ENCODE peak calls at places on chromosomes 11 and 22, in nine cellular contexts. One of them, this sample, is unnamed.

GRCh38 chr22:20650294-20651207 is 123.4 kb upstream of the SERPIND1 start:
- DNase-seq in lung microvascular endothelial cell: no peak
- DNase-seq in choroid plexus epithelial cell: no peak
- DNase-seq in caudate nucleus: no peak
- DNase-seq in DMS 273 treated with DMSO at 0.1 percent for 48 hours: no peak
- DNase-seq in GM20000: no peak
- DNase-seq in AG10803: no peak
- DNase-seq in epithelial cell of esophagus: no peak
- DNase-seq in activated T-cell treated with anti-CD3 and anti-CD28 coated beads for 1 hour: no peak
- DNase-seq in this sample: no peak

GRCh38 chr11:22192642-22193347 is at the start of gene ANO5:
- DNase-seq in lung microvascular endothelial cell: peak; percentile 2
- DNase-seq in choroid plexus epithelial cell: no peak
- DNase-seq in caudate nucleus: peak; percentile 35
- DNase-seq in DMS 273 treated with DMSO at 0.1 percent for 48 hours: peak; percentile 37
- DNase-seq in GM20000: peak; percentile 52
- DNase-seq in AG10803: no peak
- DNase-seq in epithelial cell of esophagus: peak; percentile 8
- DNase-seq in activated T-cell treated with anti-CD3 and anti-CD28 coated beads for 1 hour: no peak
- DNase-seq in this sample: peak; percentile 87

GRCh38 chr22:46087816-46088277 is 62.5 kb upstream of the PPARA start:
- DNase-seq in lung microvascular endothelial cell: peak; percentile 92
- DNase-seq in choroid plexus epithelial cell: peak; percentile 94
- DNase-seq in caudate nucleus: peak; percentile 97
- DNase-seq in DMS 273 treated with DMSO at 0.1 percent for 48 hours: peak; percentile 71
- DNase-seq in GM20000: no peak
- DNase-seq in AG10803: peak; percentile 95
- DNase-seq in epithelial cell of esophagus: no peak
- DNase-seq in activated T-cell treated with anti-CD3 and anti-CD28 coated beads for 1 hour: no peak
- DNase-seq in this sample: peak; percentile 71

GRCh38 chr11:235180-235997 is 753 bp downstream of the SIRT3 start:
- DNase-seq in lung microvascular endothelial cell: peak; percentile 34
- DNase-seq in choroid plexus epithelial cell: peak; percentile 29
- DNase-seq in caudate nucleus: no peak
- DNase-seq in DMS 273 treated with DMSO at 0.1 percent for 48 hours: no peak
- DNase-seq in GM20000: peak; percentile 63
- DNase-seq in AG10803: no peak
- DNase-seq in epithelial cell of esophagus: peak; percentile 45
- DNase-seq in activated T-cell treated with anti-CD3 and anti-CD28 coated beads for 1 hour: no peak
- DNase-seq in this sample: no peak

GRCh38 chr22:47374273-47374771 is 611.9 kb downstream of the TBC1D22A start:
- DNase-seq in lung microvascular endothelial cell: no peak
- DNase-seq in choroid plexus epithelial cell: no peak
- DNase-seq in caudate nucleus: no peak
- DNase-seq in DMS 273 treated with DMSO at 0.1 percent for 48 hours: no peak
- DNase-seq in GM20000: no peak
- DNase-seq in AG10803: no peak
- DNase-seq in epithelial cell of esophagus: no peak
- DNase-seq in activated T-cell treated with anti-CD3 and anti-CD28 coated beads for 1 hour: no peak
- DNase-seq in this sample: no peak

GRCh38 chr11:122563761-122564160 is 91.8 kb upstream of the UBASH3B start:
- DNase-seq in lung microvascular endothelial cell: no peak
- DNase-seq in choroid plexus epithelial cell: no peak
- DNase-seq in caudate nucleus: no peak
- DNase-seq in DMS 273 treated with DMSO at 0.1 percent for 48 hours: no peak
- DNase-seq in GM20000: no peak
- DNase-seq in AG10803: no peak
- DNase-seq in epithelial cell of esophagus: no peak
- DNase-seq in activated T-cell treated with anti-CD3 and anti-CD28 coated beads for 1 hour: no peak
- DNase-seq in this sample: no peak

GRCh38 chr22:19962909-19963806 is 21.5 kb upstream of the TXNRD2 start:
- DNase-seq in lung microvascular endothelial cell: peak; percentile 43
- DNase-seq in choroid plexus epithelial cell: no peak
- DNase-seq in caudate nucleus: no peak
- DNase-seq in DMS 273 treated with DMSO at 0.1 percent for 48 hours: no peak
- DNase-seq in GM20000: no peak
- DNase-seq in AG10803: peak; percentile 33
- DNase-seq in epithelial cell of esophagus: peak; percentile 98
- DNase-seq in activated T-cell treated with anti-CD3 and anti-CD28 coated beads for 1 hour: no peak
- DNase-seq in this sample: no peak

GRCh38 chr11:75380716-75381420 is 18.4 kb upstream of the RPS3 start:
- DNase-seq in lung microvascular endothelial cell: no peak
- DNase-seq in choroid plexus epithelial cell: no peak
- DNase-seq in caudate nucleus: no peak
- DNase-seq in DMS 273 treated with DMSO at 0.1 percent for 48 hours: no peak
- DNase-seq in GM20000: no peak
- DNase-seq in AG10803: no peak
- DNase-seq in epithelial cell of esophagus: peak; percentile 84
- DNase-seq in activated T-cell treated with anti-CD3 and anti-CD28 coated beads for 1 hour: no peak
- DNase-seq in this sample: no peak

GRCh38 chr22:28407645-28408044 is 272.0 kb downstream of the TTC28 start:
- DNase-seq in lung microvascular endothelial cell: no peak
- DNase-seq in choroid plexus epithelial cell: no peak
- DNase-seq in caudate nucleus: no peak
- DNase-seq in DMS 273 treated with DMSO at 0.1 percent for 48 hours: no peak
- DNase-seq in GM20000: no peak
- DNase-seq in AG10803: no peak
- DNase-seq in epithelial cell of esophagus: no peak
- DNase-seq in activated T-cell treated with anti-CD3 and anti-CD28 coated beads for 1 hour: no peak
- DNase-seq in this sample: no peak

GRCh38 chr11:57269580-57270021 is 32.6 kb upstream of the APLNR start:
- DNase-seq in lung microvascular endothelial cell: peak; percentile 57
- DNase-seq in choroid plexus epithelial cell: no peak
- DNase-seq in caudate nucleus: no peak
- DNase-seq in DMS 273 treated with DMSO at 0.1 percent for 48 hours: no peak
- DNase-seq in GM20000: no peak
- DNase-seq in AG10803: no peak
- DNase-seq in epithelial cell of esophagus: no peak
- DNase-seq in activated T-cell treated with anti-CD3 and anti-CD28 coated beads for 1 hour: no peak
- DNase-seq in this sample: no peak

GRCh38 chr11:12811861-12812260 is 137.6 kb downstream of the TEAD1 start:
- DNase-seq in lung microvascular endothelial cell: no peak
- DNase-seq in choroid plexus epithelial cell: no peak
- DNase-seq in caudate nucleus: no peak
- DNase-seq in DMS 273 treated with DMSO at 0.1 percent for 48 hours: no peak
- DNase-seq in GM20000: no peak
- DNase-seq in AG10803: no peak
- DNase-seq in epithelial cell of esophagus: no peak
- DNase-seq in activated T-cell treated with anti-CD3 and anti-CD28 coated beads for 1 hour: no peak
- DNase-seq in this sample: no peak

GRCh38 chr22:42074153-42074750 is at the start of gene PHETA2:
- DNase-seq in lung microvascular endothelial cell: peak; percentile 55
- DNase-seq in choroid plexus epithelial cell: peak; percentile 61
- DNase-seq in caudate nucleus: no peak
- DNase-seq in DMS 273 treated with DMSO at 0.1 percent for 48 hours: no peak
- DNase-seq in GM20000: peak; percentile 68
- DNase-seq in AG10803: peak; percentile 60
- DNase-seq in epithelial cell of esophagus: peak; percentile 29
- DNase-seq in activated T-cell treated with anti-CD3 and anti-CD28 coated beads for 1 hour: peak; percentile 47
- DNase-seq in this sample: peak; percentile 32

GRCh38 chr11:22884268-22884667 is 24.0 kb upstream of the CCDC179 start:
- DNase-seq in lung microvascular endothelial cell: no peak
- DNase-seq in choroid plexus epithelial cell: peak; percentile 66
- DNase-seq in caudate nucleus: no peak
- DNase-seq in DMS 273 treated with DMSO at 0.1 percent for 48 hours: no peak
- DNase-seq in GM20000: no peak
- DNase-seq in AG10803: peak; percentile 25
- DNase-seq in epithelial cell of esophagus: no peak
- DNase-seq in activated T-cell treated with anti-CD3 and anti-CD28 coated beads for 1 hour: no peak
- DNase-seq in this sample: no peak

GRCh38 chr22:34019190-34019845 is 99.0 kb upstream of the LARGE1 start:
- DNase-seq in lung microvascular endothelial cell: no peak
- DNase-seq in choroid plexus epithelial cell: no peak
- DNase-seq in caudate nucleus: no peak
- DNase-seq in DMS 273 treated with DMSO at 0.1 percent for 48 hours: no peak
- DNase-seq in GM20000: no peak
- DNase-seq in AG10803: no peak
- DNase-seq in epithelial cell of esophagus: no peak
- DNase-seq in activated T-cell treated with anti-CD3 and anti-CD28 coated beads for 1 hour: no peak
- DNase-seq in this sample: no peak

GRCh38 chr22:34105461-34106062 is 185.3 kb upstream of the LARGE1 start:
- DNase-seq in lung microvascular endothelial cell: peak; percentile 2
- DNase-seq in choroid plexus epithelial cell: no peak
- DNase-seq in caudate nucleus: peak; percentile 2
- DNase-seq in DMS 273 treated with DMSO at 0.1 percent for 48 hours: no peak
- DNase-seq in GM20000: peak; percentile 25
- DNase-seq in AG10803: no peak
- DNase-seq in epithelial cell of esophagus: no peak
- DNase-seq in activated T-cell treated with anti-CD3 and anti-CD28 coated beads for 1 hour: no peak
- DNase-seq in this sample: peak; percentile 79

GRCh38 chr11:33747969-33748368 is 11.7 kb upstream of the CD59 start:
- DNase-seq in lung microvascular endothelial cell: peak; percentile 37
- DNase-seq in choroid plexus epithelial cell: peak; percentile 63
- DNase-seq in caudate nucleus: no peak
- DNase-seq in DMS 273 treated with DMSO at 0.1 percent for 48 hours: no peak
- DNase-seq in GM20000: no peak
- DNase-seq in AG10803: peak; percentile 39
- DNase-seq in epithelial cell of esophagus: no peak
- DNase-seq in activated T-cell treated with anti-CD3 and anti-CD28 coated beads for 1 hour: no peak
- DNase-seq in this sample: no peak

GRCh38 chr11:70771099-70771885 is 373.0 kb downstream of the CTTN start:
- DNase-seq in lung microvascular endothelial cell: no peak
- DNase-seq in choroid plexus epithelial cell: no peak
- DNase-seq in caudate nucleus: no peak
- DNase-seq in DMS 273 treated with DMSO at 0.1 percent for 48 hours: no peak
- DNase-seq in GM20000: no peak
- DNase-seq in AG10803: no peak
- DNase-seq in epithelial cell of esophagus: no peak
- DNase-seq in activated T-cell treated with anti-CD3 and anti-CD28 coated beads for 1 hour: no peak
- DNase-seq in this sample: peak; percentile 20

GRCh38 chr11:72238040-72238450 is 5.9 kb downstream of the PHOX2A start:
- DNase-seq in lung microvascular endothelial cell: peak; percentile 79
- DNase-seq in choroid plexus epithelial cell: peak; percentile 80
- DNase-seq in caudate nucleus: no peak
- DNase-seq in DMS 273 treated with DMSO at 0.1 percent for 48 hours: no peak
- DNase-seq in GM20000: peak; percentile 91
- DNase-seq in AG10803: peak; percentile 61
- DNase-seq in epithelial cell of esophagus: peak; percentile 75
- DNase-seq in activated T-cell treated with anti-CD3 and anti-CD28 coated beads for 1 hour: peak; percentile 28
- DNase-seq in this sample: peak; percentile 90

GRCh38 chr11:8777907-8778767 is 95.5 kb downstream of the RPL27A start:
- DNase-seq in lung microvascular endothelial cell: no peak
- DNase-seq in choroid plexus epithelial cell: peak; percentile 50
- DNase-seq in caudate nucleus: no peak
- DNase-seq in DMS 273 treated with DMSO at 0.1 percent for 48 hours: no peak
- DNase-seq in GM20000: peak; percentile 45
- DNase-seq in AG10803: peak; percentile 80
- DNase-seq in epithelial cell of esophagus: peak; percentile 39
- DNase-seq in activated T-cell treated with anti-CD3 and anti-CD28 coated beads for 1 hour: no peak
- DNase-seq in this sample: peak; percentile 31

GRCh38 chr22:46734830-46735453 is 3.1 kb downstream of the CERK start:
- DNase-seq in lung microvascular endothelial cell: peak; percentile 61
- DNase-seq in choroid plexus epithelial cell: peak; percentile 29
- DNase-seq in caudate nucleus: no peak
- DNase-seq in DMS 273 treated with DMSO at 0.1 percent for 48 hours: no peak
- DNase-seq in GM20000: peak; percentile 76
- DNase-seq in AG10803: no peak
- DNase-seq in epithelial cell of esophagus: no peak
- DNase-seq in activated T-cell treated with anti-CD3 and anti-CD28 coated beads for 1 hour: peak; percentile 60
- DNase-seq in this sample: no peak

GRCh38 chr11:41660585-41660984 is 201.1 kb upstream of the LRRC4C start:
- DNase-seq in lung microvascular endothelial cell: no peak
- DNase-seq in choroid plexus epithelial cell: no peak
- DNase-seq in caudate nucleus: no peak
- DNase-seq in DMS 273 treated with DMSO at 0.1 percent for 48 hours: no peak
- DNase-seq in GM20000: no peak
- DNase-seq in AG10803: no peak
- DNase-seq in epithelial cell of esophagus: no peak
- DNase-seq in activated T-cell treated with anti-CD3 and anti-CD28 coated beads for 1 hour: no peak
- DNase-seq in this sample: peak; percentile 21

GRCh38 chr11:19728436-19728835 is 15.8 kb downstream of the NAV2 start:
- DNase-seq in lung microvascular endothelial cell: no peak
- DNase-seq in choroid plexus epithelial cell: peak; percentile 90
- DNase-seq in caudate nucleus: no peak
- DNase-seq in DMS 273 treated with DMSO at 0.1 percent for 48 hours: no peak
- DNase-seq in GM20000: no peak
- DNase-seq in AG10803: peak; percentile 69
- DNase-seq in epithelial cell of esophagus: no peak
- DNase-seq in activated T-cell treated with anti-CD3 and anti-CD28 coated beads for 1 hour: no peak
- DNase-seq in this sample: no peak

GRCh38 chr11:6395470-6396060 is 5.3 kb downstream of the SMPD1 start:
- DNase-seq in lung microvascular endothelial cell: no peak
- DNase-seq in choroid plexus epithelial cell: no peak
- DNase-seq in caudate nucleus: no peak
- DNase-seq in DMS 273 treated with DMSO at 0.1 percent for 48 hours: no peak
- DNase-seq in GM20000: no peak
- DNase-seq in AG10803: no peak
- DNase-seq in epithelial cell of esophagus: no peak
- DNase-seq in activated T-cell treated with anti-CD3 and anti-CD28 coated beads for 1 hour: no peak
- DNase-seq in this sample: no peak

GRCh38 chr11:65414776-65415498 is 7.7 kb upstream of the NEAT1 start:
- DNase-seq in lung microvascular endothelial cell: no peak
- DNase-seq in choroid plexus epithelial cell: peak; percentile 16
- DNase-seq in caudate nucleus: no peak
- DNase-seq in DMS 273 treated with DMSO at 0.1 percent for 48 hours: no peak
- DNase-seq in GM20000: peak; percentile 12
- DNase-seq in AG10803: peak; percentile 79
- DNase-seq in epithelial cell of esophagus: peak; percentile 30
- DNase-seq in activated T-cell treated with anti-CD3 and anti-CD28 coated beads for 1 hour: no peak
- DNase-seq in this sample: no peak

This sample was measured in neural progenitor cell.